ENCODE peak calls at places on chromosomes 16 and 17, in six cellular contexts. O is astrocyte of the cerebellum; X is HFF-Myc; F is heart right ventricle; I is fibroblast of lung; K is stimulated activated CD4-positive, alpha-beta T cell treated with anti-CD3 and anti-CD28 coated beads, Interleukin-2, amount 100 ng/mL, for 24 hours. A is an unnamed sample.

GRCh38 chr16:3879887-3880564 is 487 bp downstream of the CREBBP start:
- DNase-seq in O (no peak), I (peak), X (no peak), K (peak), F (peak), A (peak)

GRCh38 chr17:79082311-79083190 is 7.9 kb downstream of the ENGASE start:
- DNase-seq in F (peak), X (no peak), O (no peak), I (peak), K (peak), A (peak)

GRCh38 chr17:16975266-16975651 is 3.3 kb upstream of the TNFRSF13B start:
- DNase-seq in X (no peak), K (no peak), I (no peak), O (no peak), F (no peak), A (no peak)

GRCh38 chr16:64234200-64234599 is 887.7 kb downstream of the CDH11 start:
- DNase-seq in K (no peak), F (peak), O (no peak), X (no peak), I (no peak), A (no peak)

GRCh38 chr17:489758-490329 is 137.2 kb upstream of the RPH3AL start:
- DNase-seq in K (peak), O (no peak), X (no peak), I (peak), F (peak), A (peak)

GRCh38 chr16:3454093-3454492 is 10.6 kb downstream of the NAA60 start:
- DNase-seq in I (no peak), K (no peak), X (no peak), O (no peak), F (no peak), A (no peak)

GRCh38 chr17:65430209-65430833 is 131.1 kb downstream of the AXIN2 start:
- DNase-seq in F (peak), K (no peak), I (no peak), O (no peak), X (no peak), A (no peak)

GRCh38 chr17:17029938-17030337 is 12.3 kb upstream of the MPRIP start:
- DNase-seq in F (no peak), X (no peak), O (no peak), I (no peak), K (no peak), A (no peak)

GRCh38 chr16:88700322-88700635 is 5.9 kb downstream of the RNF166 start:
- DNase-seq in X (no peak), K (no peak), I (no peak), O (no peak), F (no peak), A (no peak)

GRCh38 chr17:42679492-42680330 is 1.9 kb downstream of the CCR10 start:
- DNase-seq in K (peak), F (peak), O (no peak), X (no peak), I (peak), A (peak)

A was measured in activated T-cell treated with anti-CD3 and anti-CD28 coated beads, Interleukin-2, amount 50 U/mL, for 24 hours.